ENCODE peak calls at places on chromosomes 7 and 10, in five cellular contexts. One of them, this sample, is unnamed.
A peak's percentile ranks its signal among the peaks of the same experiment; 100 is the strongest.

GRCh38 chr10:108375691-108376090 is 1211.2 kb upstream of the SORCS1 start:
- DNase-seq in GM06990: no peak
- DNase-seq in AG10803: peak; percentile 71
- DNase-seq in IMR-90: no peak
- DNase-seq in Calu3: no peak
- DNase-seq in this sample: peak; percentile 13

GRCh38 chr7:154912921-154913644 is 89.8 kb downstream of the PAXIP1 start:
- DNase-seq in GM06990: no peak
- DNase-seq in AG10803: peak; percentile 17
- DNase-seq in IMR-90: no peak
- DNase-seq in Calu3: no peak
- DNase-seq in this sample: no peak

GRCh38 chr7:43572516-43573049 is 10.3 kb upstream of the STK17A start:
- DNase-seq in GM06990: no peak
- DNase-seq in AG10803: peak; percentile 100
- DNase-seq in IMR-90: peak; percentile 100
- DNase-seq in Calu3: peak; percentile 41
- DNase-seq in this sample: peak; percentile 100

GRCh38 chr10:107733328-107733727 is 568.8 kb upstream of the SORCS1 start:
- DNase-seq in GM06990: no peak
- DNase-seq in AG10803: peak; percentile 49
- DNase-seq in IMR-90: peak; percentile 33
- DNase-seq in Calu3: no peak
- DNase-seq in this sample: no peak

GRCh38 chr10:21061184-21061583 is 164.1 kb upstream of the NEBL start:
- DNase-seq in GM06990: no peak
- DNase-seq in AG10803: no peak
- DNase-seq in IMR-90: no peak
- DNase-seq in Calu3: no peak
- DNase-seq in this sample: no peak

GRCh38 chr10:86964061-86964846 is 4.0 kb upstream of the ADIRF start:
- DNase-seq in GM06990: peak; percentile 18
- DNase-seq in AG10803: no peak
- DNase-seq in IMR-90: no peak
- DNase-seq in Calu3: no peak
- DNase-seq in this sample: no peak

GRCh38 chr10:23194966-23195845 is 3.1 kb downstream of the PTF1A start:
- DNase-seq in GM06990: no peak
- DNase-seq in AG10803: no peak
- DNase-seq in IMR-90: no peak
- DNase-seq in Calu3: no peak
- DNase-seq in this sample: no peak

GRCh38 chr7:97439637-97440214 is 292.2 kb upstream of the TAC1 start:
- DNase-seq in GM06990: no peak
- DNase-seq in AG10803: no peak
- DNase-seq in IMR-90: no peak
- DNase-seq in Calu3: no peak
- DNase-seq in this sample: no peak

GRCh38 chr10:116748041-116748440 is 5.7 kb upstream of the HSPA12A start:
- DNase-seq in GM06990: no peak
- DNase-seq in AG10803: peak; percentile 63
- DNase-seq in IMR-90: peak; percentile 77
- DNase-seq in Calu3: no peak
- DNase-seq in this sample: peak; percentile 58

GRCh38 chr10:96017227-96017687 is 26.1 kb upstream of the CCNJ start:
- DNase-seq in GM06990: peak; percentile 9
- DNase-seq in AG10803: peak; percentile 55
- DNase-seq in IMR-90: peak; percentile 54
- DNase-seq in Calu3: peak; percentile 40
- DNase-seq in this sample: peak; percentile 73

GRCh38 chr10:102113956-102114857 is 6.0 kb downstream of the LDB1 start:
- DNase-seq in GM06990: peak; percentile 35
- DNase-seq in AG10803: peak; percentile 15
- DNase-seq in IMR-90: no peak
- DNase-seq in Calu3: peak; percentile 12
- DNase-seq in this sample: no peak

GRCh38 chr7:101602484-101603241 is 26.4 kb downstream of the MYL10 start:
- DNase-seq in GM06990: peak; percentile 31
- DNase-seq in AG10803: peak; percentile 68
- DNase-seq in IMR-90: peak; percentile 67
- DNase-seq in Calu3: peak; percentile 82
- DNase-seq in this sample: peak; percentile 78

GRCh38 chr10:28903716-28904115 is 226.4 kb downstream of the BAMBI start:
- DNase-seq in GM06990: no peak
- DNase-seq in AG10803: no peak
- DNase-seq in IMR-90: no peak
- DNase-seq in Calu3: no peak
- DNase-seq in this sample: no peak

GRCh38 chr7:106217089-106217542 is 67.7 kb downstream of the NAMPT start:
- DNase-seq in GM06990: no peak
- DNase-seq in AG10803: peak; percentile 23
- DNase-seq in IMR-90: peak; percentile 42
- DNase-seq in Calu3: peak; percentile 26
- DNase-seq in this sample: peak; percentile 97

GRCh38 chr10:131786756-131787605 is 113.8 kb upstream of the PPP2R2D start:
- DNase-seq in GM06990: no peak
- DNase-seq in AG10803: peak; percentile 1
- DNase-seq in IMR-90: peak; percentile 17
- DNase-seq in Calu3: peak; percentile 50
- DNase-seq in this sample: peak; percentile 35

GRCh38 chr10:69549959-69550358 is 23.3 kb downstream of the NEUROG3 start:
- DNase-seq in GM06990: no peak
- DNase-seq in AG10803: no peak
- DNase-seq in IMR-90: no peak
- DNase-seq in Calu3: no peak
- DNase-seq in this sample: no peak

GRCh38 chr7:70459546-70459945 is 672.4 kb upstream of the GALNT17 start:
- DNase-seq in GM06990: no peak
- DNase-seq in AG10803: no peak
- DNase-seq in IMR-90: no peak
- DNase-seq in Calu3: no peak
- DNase-seq in this sample: no peak

GRCh38 chr7:155602750-155603149 is 41.7 kb upstream of the RBM33 start:
- DNase-seq in GM06990: no peak
- DNase-seq in AG10803: no peak
- DNase-seq in IMR-90: no peak
- DNase-seq in Calu3: no peak
- DNase-seq in this sample: no peak

GRCh38 chr7:44103941-44104879 is at the start of gene AEBP1:
- DNase-seq in GM06990: no peak
- DNase-seq in AG10803: peak; percentile 44
- DNase-seq in IMR-90: no peak
- DNase-seq in Calu3: no peak
- DNase-seq in this sample: peak; percentile 37

GRCh38 chr7:77536413-77537135 is 521 bp upstream of the PTPN12 start:
- DNase-seq in GM06990: peak; percentile 97
- DNase-seq in AG10803: peak; percentile 96
- DNase-seq in IMR-90: peak; percentile 93
- DNase-seq in Calu3: peak; percentile 95
- DNase-seq in this sample: peak; percentile 96

GRCh38 chr7:130894146-130895005 is 160.4 kb upstream of the KLF14 start:
- DNase-seq in GM06990: no peak
- DNase-seq in AG10803: no peak
- DNase-seq in IMR-90: peak; percentile 78
- DNase-seq in Calu3: peak; percentile 88
- DNase-seq in this sample: no peak

GRCh38 chr7:130896898-130897514 is 163.0 kb upstream of the KLF14 start:
- DNase-seq in GM06990: peak; percentile 60
- DNase-seq in AG10803: peak; percentile 83
- DNase-seq in IMR-90: peak; percentile 84
- DNase-seq in Calu3: peak; percentile 80
- DNase-seq in this sample: peak; percentile 88

GRCh38 chr7:130897515-130898419 is 163.8 kb upstream of the KLF14 start:
- DNase-seq in GM06990: peak; percentile 52
- DNase-seq in AG10803: no peak
- DNase-seq in IMR-90: no peak
- DNase-seq in Calu3: no peak
- DNase-seq in this sample: no peak

GRCh38 chr7:130895006-130895750 is 161.2 kb upstream of the KLF14 start:
- DNase-seq in GM06990: no peak
- DNase-seq in AG10803: no peak
- DNase-seq in IMR-90: no peak
- DNase-seq in Calu3: no peak
- DNase-seq in this sample: no peak

DNA sequence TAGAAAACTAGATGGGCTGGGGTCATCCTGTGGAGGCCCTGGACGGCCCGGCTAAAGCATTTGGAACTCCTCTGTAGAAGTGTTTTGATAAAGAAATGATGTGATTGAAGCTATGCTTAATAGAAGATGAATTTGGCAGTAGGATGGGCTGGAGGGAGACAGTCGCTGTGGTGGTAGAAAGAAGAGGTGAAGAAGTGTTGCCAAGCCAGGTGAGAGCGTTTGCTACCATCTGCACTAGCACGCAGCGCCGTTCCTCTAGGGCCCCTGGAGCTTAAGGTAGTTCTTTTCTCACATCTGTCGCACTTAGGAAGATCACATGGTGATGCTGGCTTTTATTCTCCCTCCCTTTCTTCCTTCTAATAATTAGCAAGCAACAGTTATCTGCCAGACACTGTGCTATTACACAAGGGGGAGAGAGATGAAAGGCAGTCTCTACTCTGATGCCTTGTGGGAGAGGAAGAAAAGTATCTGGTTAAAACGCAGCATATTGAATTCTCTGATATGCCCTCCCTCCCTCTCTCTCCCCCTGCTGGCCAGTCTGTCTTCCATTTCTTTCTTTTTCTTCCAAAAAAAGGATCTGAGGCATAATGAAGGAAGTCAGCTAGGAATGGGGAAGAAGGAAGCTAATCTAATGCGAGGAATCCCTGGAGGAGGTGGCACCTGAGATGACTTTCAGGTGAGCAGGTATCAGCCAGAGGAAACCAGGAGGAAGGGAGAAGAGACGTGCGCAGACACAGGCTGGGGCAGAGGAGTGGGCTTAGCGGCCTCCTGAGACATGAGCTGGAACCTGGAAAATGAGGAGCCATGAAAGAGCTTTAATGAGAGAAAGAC is 162.3 kb upstream of the KLF14 start:
- DNase-seq in GM06990: no peak
- DNase-seq in AG10803: peak; percentile 63
- DNase-seq in IMR-90: peak; percentile 54
- DNase-seq in Calu3: no peak
- DNase-seq in this sample: peak; percentile 61
- TF ChIP-seq CTCF in GM06990: peak; percentile 53
- TF ChIP-seq CTCF in AG10803: peak; percentile 67
- TF ChIP-seq CTCF in IMR-90: peak; percentile 54
- TF ChIP-seq CTCF in Calu3: no peak
- TF ChIP-seq CTCF in this sample: peak; percentile 68

GRCh38 chr7:84783161-84783803 is 403.6 kb downstream of the SEMA3D start:
- DNase-seq in GM06990: no peak
- DNase-seq in AG10803: peak; percentile 10
- DNase-seq in IMR-90: peak; percentile 39
- DNase-seq in Calu3: peak; percentile 3
- DNase-seq in this sample: peak; percentile 36

GRCh38 chr7:84784450-84784849 is 402.4 kb downstream of the SEMA3D start:
- DNase-seq in GM06990: no peak
- DNase-seq in AG10803: no peak
- DNase-seq in IMR-90: no peak
- DNase-seq in Calu3: no peak
- DNase-seq in this sample: no peak

GRCh38 chr7:84781838-84782237 is 405.0 kb downstream of the SEMA3D start:
- DNase-seq in GM06990: no peak
- DNase-seq in AG10803: no peak
- DNase-seq in IMR-90: no peak
- DNase-seq in Calu3: no peak
- DNase-seq in this sample: no peak

GRCh38 chr7:84790873-84791272 is 396.0 kb downstream of the SEMA3D start:
- DNase-seq in GM06990: no peak
- DNase-seq in AG10803: peak; percentile 83
- DNase-seq in IMR-90: peak; percentile 62
- DNase-seq in Calu3: no peak
- DNase-seq in this sample: peak; percentile 81

GRCh38 chr7:84786073-84786472 is 400.8 kb downstream of the SEMA3D start:
- DNase-seq in GM06990: no peak
- DNase-seq in AG10803: no peak
- DNase-seq in IMR-90: no peak
- DNase-seq in Calu3: no peak
- DNase-seq in this sample: no peak
- TF ChIP-seq CTCF in GM06990: no peak
- TF ChIP-seq CTCF in AG10803: no peak
- TF ChIP-seq CTCF in IMR-90: no peak
- TF ChIP-seq CTCF in Calu3: no peak
- TF ChIP-seq CTCF in this sample: no peak

GRCh38 chr7:130721486-130722277 is 12.3 kb downstream of the KLF14 start:
- DNase-seq in GM06990: no peak
- DNase-seq in AG10803: peak; percentile 68
- DNase-seq in IMR-90: peak; percentile 69
- DNase-seq in Calu3: peak; percentile 69
- DNase-seq in this sample: peak; percentile 89
- TF ChIP-seq CTCF in GM06990: peak; percentile 24
- TF ChIP-seq CTCF in AG10803: peak; percentile 84
- TF ChIP-seq CTCF in IMR-90: peak; percentile 79
- TF ChIP-seq CTCF in Calu3: peak; percentile 39
- TF ChIP-seq CTCF in this sample: peak; percentile 89

GRCh38 chr7:67843615-67844014 is 847.0 kb downstream of the TYW1 start:
- DNase-seq in GM06990: no peak
- DNase-seq in AG10803: no peak
- DNase-seq in IMR-90: no peak
- DNase-seq in Calu3: no peak
- DNase-seq in this sample: no peak

GRCh38 chr7:67842571-67842970 is 845.9 kb downstream of the TYW1 start:
- DNase-seq in GM06990: no peak
- DNase-seq in AG10803: peak; percentile 26
- DNase-seq in IMR-90: no peak
- DNase-seq in Calu3: no peak
- DNase-seq in this sample: no peak

GRCh38 chr7:67841896-67842295 is 845.3 kb downstream of the TYW1 start:
- DNase-seq in GM06990: no peak
- DNase-seq in AG10803: no peak
- DNase-seq in IMR-90: no peak
- DNase-seq in Calu3: no peak
- DNase-seq in this sample: no peak

GRCh38 chr7:67847063-67847798 is 850.6 kb downstream of the TYW1 start:
- DNase-seq in GM06990: no peak
- DNase-seq in AG10803: no peak
- DNase-seq in IMR-90: no peak
- DNase-seq in Calu3: no peak
- DNase-seq in this sample: no peak

GRCh38 chr7:67843001-67843400 is 846.4 kb downstream of the TYW1 start:
- DNase-seq in GM06990: no peak
- DNase-seq in AG10803: no peak
- DNase-seq in IMR-90: no peak
- DNase-seq in Calu3: no peak
- DNase-seq in this sample: no peak
- TF ChIP-seq CTCF in GM06990: no peak
- TF ChIP-seq CTCF in AG10803: no peak
- TF ChIP-seq CTCF in IMR-90: no peak
- TF ChIP-seq CTCF in Calu3: no peak
- TF ChIP-seq CTCF in this sample: no peak